ENCODE peak calls at places on chromosome 1, in five cellular contexts. D is heart left ventricle, M is adrenal gland, P is lower leg skin, T is sigmoid colon. H is an unnamed sample.

GRCh38 chr1:204493145-204493881 is 1.3 kb downstream of the PIK3C2B start:
- DNase-seq in D (peak), M (peak), P (peak), T (peak), H (peak)

GRCh38 chr1:27106561-27107323 is 48.2 kb downstream of the SLC9A1 start:
- DNase-seq in D (no peak), M (no peak), P (no peak), T (no peak), H (no peak)

GRCh38 chr1:49346767-49347349 is 570.2 kb upstream of the BEND5 start:
- DNase-seq in D (no peak), M (no peak), P (no peak), T (no peak), H (no peak)

GRCh38 chr1:205505791-205506190 is 1.3 kb downstream of the CDK18 start:
- DNase-seq in D (peak), M (peak), P (no peak), T (peak), H (no peak)

GRCh38 chr1:114340906-114341698 is 169.9 kb downstream of the TRIM33 start:
- DNase-seq in D (no peak), M (no peak), P (peak), T (no peak), H (no peak)

GRCh38 chr1:106678661-106679060 is 377.8 kb upstream of the PRMT6 start:
- DNase-seq in D (no peak), M (no peak), P (no peak), T (no peak), H (no peak)

GRCh38 chr1:28392027-28392652 is 22.6 kb downstream of the PHACTR4 start:
- DNase-seq in D (no peak), M (peak), P (no peak), T (no peak), H (no peak)

GRCh38 chr1:204563324-204563723 is 47.1 kb downstream of the MDM4 start:
- DNase-seq in D (no peak), M (no peak), P (no peak), T (no peak), H (no peak)

GRCh38 chr1:47931395-47931794 is 65.8 kb downstream of the TRABD2B start:
- DNase-seq in D (no peak), M (no peak), P (no peak), T (no peak), H (no peak)

GRCh38 chr1:172845371-172845770 is 186.5 kb downstream of the FASLG start:
- DNase-seq in D (peak), M (no peak), P (no peak), T (no peak), H (no peak)

GRCh38 chr1:117339866-117340357 is 27.3 kb upstream of the MAN1A2 start:
- DNase-seq in D (no peak), M (peak), P (no peak), T (no peak), H (no peak)

GRCh38 chr1:14755518-14756252 is 157.2 kb downstream of the KAZN start:
- DNase-seq in D (no peak), M (no peak), P (no peak), T (no peak), H (no peak)

GRCh38 chr1:28163496-28164120 is 12.9 kb downstream of the PTAFR start:
- DNase-seq in D (no peak), M (no peak), P (no peak), T (no peak), H (no peak)

GRCh38 chr1:117753232-117753631 is 147.4 kb downstream of the TENT5C start:
- DNase-seq in D (no peak), M (no peak), P (no peak), T (no peak), H (no peak)

GRCh38 chr1:66925944-66926343 is 1.2 kb downstream of the MIER1 start:
- DNase-seq in D (no peak), M (no peak), P (no peak), T (no peak), H (no peak)

GRCh38 chr1:117828206-117828605 is 101.2 kb downstream of the GDAP2 start:
- DNase-seq in D (peak), M (no peak), P (no peak), T (peak), H (no peak)

GRCh38 chr1:24929876-24930702 is at the start of gene RUNX3:
- DNase-seq in D (peak), M (peak), P (peak), T (peak), H (peak)

GRCh38 chr1:24927886-24928630 is 2.0 kb downstream of the RUNX3 start:
- DNase-seq in D (no peak), M (no peak), P (no peak), T (no peak), H (no peak)

GRCh38 chr1:24930703-24931480 is 816 bp upstream of the RUNX3 start:
- DNase-seq in D (no peak), M (no peak), P (no peak), T (no peak), H (no peak)

GRCh38 chr1:24928631-24929090 is 1.4 kb downstream of the RUNX3 start:
- DNase-seq in D (no peak), M (no peak), P (no peak), T (peak), H (no peak)

GRCh38 chr1:24929091-24929875 is 793 bp downstream of the RUNX3 start:
- DNase-seq in D (no peak), M (no peak), P (no peak), T (peak), H (no peak)
- TF ChIP-seq POLR2A in D (no peak), M (no peak), P (no peak), T (no peak), H (no peak)

GRCh38 chr1:55053265-55053954 is 14.1 kb downstream of the PCSK9 start:
- DNase-seq in D (no peak), M (peak), P (no peak), T (no peak), H (no peak)
- TF ChIP-seq POLR2A in D (no peak), M (no peak), P (no peak), T (no peak), H (no peak)

DNA sequence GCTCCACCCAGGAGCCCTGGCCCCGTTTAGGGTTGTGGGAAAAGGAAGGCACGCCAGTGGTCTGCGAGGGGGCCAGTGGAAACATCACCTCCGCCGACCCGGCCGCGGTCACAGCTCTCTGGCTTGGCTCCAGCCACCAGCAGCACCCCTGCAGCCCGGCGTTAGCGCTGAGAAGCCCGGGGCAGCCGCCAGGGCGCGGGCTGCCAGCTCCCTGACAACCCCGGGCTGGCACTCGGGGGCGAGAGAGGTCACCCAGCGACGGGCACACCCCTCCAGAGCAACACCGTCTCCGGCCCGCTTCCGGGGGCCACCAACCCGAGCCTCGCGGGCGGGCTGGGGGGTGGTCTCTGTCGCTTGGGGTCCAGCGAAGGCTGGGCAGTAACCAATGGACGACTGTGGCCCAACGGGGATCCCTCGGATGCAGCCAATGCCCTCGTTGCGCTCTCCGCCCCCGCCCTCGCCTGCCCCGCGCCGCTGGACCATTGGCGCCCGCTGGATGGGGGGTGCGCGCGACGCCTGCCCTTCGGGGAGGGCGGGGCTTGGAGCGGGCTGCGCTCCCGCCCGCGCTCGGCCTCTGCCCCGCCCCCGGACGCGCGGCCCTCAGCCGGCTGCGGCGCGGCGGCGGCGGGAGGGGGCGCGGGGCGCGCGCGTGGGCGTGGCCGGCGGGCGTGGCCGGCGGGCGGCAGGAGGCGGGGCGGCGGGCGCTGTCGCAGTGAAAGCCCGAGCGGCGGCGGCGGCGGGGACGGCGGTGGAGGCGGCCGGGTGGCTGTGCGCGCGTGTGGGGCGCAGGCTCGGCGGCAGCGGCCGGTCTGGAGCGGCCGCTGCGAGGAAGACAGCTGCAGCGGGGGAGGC is at the start of gene MAN1C1:
- DNase-seq in D (peak), M (peak), P (peak), T (peak), H (peak)
- TF ChIP-seq POLR2A in D (no peak), M (peak), P (no peak), T (no peak), H (no peak)

GRCh38 chr1:54121482-54122130 is 31.2 kb downstream of the CDCP2 start:
- DNase-seq in D (peak), M (peak), P (peak), T (peak), H (peak)
- TF ChIP-seq POLR2A in D (no peak), M (no peak), P (no peak), T (no peak), H (no peak)

GRCh38 chr1:155978325-155978972 is at the start of gene ARHGEF2:
- DNase-seq in D (peak), M (peak), P (peak), T (peak), H (peak)
- TF ChIP-seq POLR2A in D (no peak), M (peak), P (no peak), T (peak), H (peak)

GRCh38 chr1:35461966-35462651 is 95.1 kb downstream of the KIAA0319L start:
- DNase-seq in D (no peak), M (no peak), P (no peak), T (no peak), H (no peak)
- TF ChIP-seq POLR2A in D (no peak), M (no peak), P (no peak), T (no peak), H (no peak)

GRCh38 chr1:52032785-52033131 is 852 bp downstream of the KTI12 start:
- DNase-seq in D (peak), M (peak), P (peak), T (peak), H (peak)
- TF ChIP-seq POLR2A in D (no peak), M (no peak), P (no peak), T (no peak), H (no peak)

H was measured in breast epithelium.